ENCODE peak calls at places on chromosomes 6 and 20, in ten cellular contexts. D, Z, X, S, K, F, V, T, Y and M are unnamed samples.

GRCh38 chr20:45629496-45630100 is at the start of gene WFDC10A:
- DNase-seq in D (peak; percentile 78), Z (peak; percentile 33), X (no peak), S (no peak), K (peak; percentile 47), F (no peak), V (peak; percentile 28), T (peak; percentile 54), Y (no peak), M (peak; percentile 84)

GRCh38 chr20:19621072-19621471 is 137.0 kb upstream of the RIN2 start:
- DNase-seq in D (no peak), Z (no peak), X (no peak), S (no peak), K (no peak), F (no peak), V (no peak), T (no peak), Y (no peak), M (no peak)

GRCh38 chr6:100620085-100620484 is 155.4 kb upstream of the SIM1 start:
- DNase-seq in D (no peak), Z (no peak), X (no peak), S (no peak), K (peak; percentile 60), F (no peak), V (no peak), T (no peak), Y (no peak), M (no peak)

GRCh38 chr6:163709693-163710092 is 295.2 kb downstream of the QKI start:
- DNase-seq in D (no peak), Z (peak; percentile 42), X (no peak), S (no peak), K (no peak), F (no peak), V (no peak), T (no peak), Y (no peak), M (no peak)

GRCh38 chr6:28258877-28259777 is at the start of gene NKAPL:
- DNase-seq in D (no peak), Z (peak; percentile 92), X (no peak), S (peak; percentile 73), K (peak; percentile 83), F (peak; percentile 65), V (no peak), T (peak; percentile 73), Y (peak; percentile 94), M (no peak)

GRCh38 chr6:137240168-137240567 is 21.0 kb upstream of the IFNGR1 start:
- DNase-seq in D (no peak), Z (peak; percentile 43), X (no peak), S (no peak), K (peak; percentile 97), F (no peak), V (no peak), T (peak; percentile 59), Y (no peak), M (no peak)

GRCh38 chr20:52087471-52087870 is 104.1 kb downstream of the ZFP64 start:
- DNase-seq in D (no peak), Z (no peak), X (no peak), S (no peak), K (no peak), F (no peak), V (no peak), T (no peak), Y (no peak), M (no peak)

GRCh38 chr6:14824835-14825223 is 421.0 kb upstream of the JARID2 start:
- DNase-seq in D (no peak), Z (no peak), X (no peak), S (no peak), K (no peak), F (no peak), V (no peak), T (no peak), Y (no peak), M (no peak)

DNA sequence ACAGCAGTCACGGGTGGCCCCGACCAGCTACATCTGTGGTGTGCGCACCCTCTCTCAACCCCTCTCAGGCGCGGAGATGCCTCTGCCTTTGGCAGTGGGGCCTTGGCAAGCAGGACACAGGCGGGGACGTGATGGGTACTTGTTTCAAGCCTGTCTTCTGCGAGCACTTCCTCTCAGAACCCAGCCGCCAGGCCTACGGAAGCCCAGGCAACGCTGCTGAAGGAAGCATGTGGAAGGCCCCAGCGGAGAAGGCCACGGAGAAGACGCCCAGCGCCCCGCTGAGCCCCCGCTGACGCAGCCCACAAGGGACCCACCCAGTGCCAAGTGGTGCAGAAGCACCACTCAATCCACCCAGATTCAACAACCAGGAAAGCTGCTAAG is 13.0 kb downstream of the SERPINB6 start:
- DNase-seq in D (no peak), Z (peak; percentile 57), X (no peak), S (no peak), K (no peak), F (peak; percentile 52), V (no peak), T (peak; percentile 56), Y (no peak), M (no peak)
- H3K4me1 ChIP-seq in D (peaks cover 15% of the 10 kb centered on the region), Z (peaks cover 56% of the 10 kb centered on the region), X (peaks cover 13% of the 10 kb centered on the region), S (peaks cover 6% of the 10 kb centered on the region), K (peaks cover 24% of the 10 kb centered on the region), F (no peaks in the 10 kb centered on the region), V (no peaks in the 10 kb centered on the region), T (peaks cover 39% of the 10 kb centered on the region), Y (no peaks in the 10 kb centered on the region), M (peaks cover 35% of the 10 kb centered on the region)

GRCh38 chr6:53252177-53252692 is 96.5 kb downstream of the ELOVL5 start:
- DNase-seq in D (no peak), Z (no peak), X (no peak), S (no peak), K (no peak), F (no peak), V (no peak), T (no peak), Y (no peak), M (no peak)
- H3K4me3 ChIP-seq in D (no peak overlapping the region), Z (no peak overlapping the region), X (no peak overlapping the region), S (no peak overlapping the region), K (no peak overlapping the region), F (no peak overlapping the region), V (no peak overlapping the region), T (no peak overlapping the region), Y (no peak overlapping the region), M (no peak overlapping the region)

GRCh38 chr6:56168601-56169000 is 78.8 kb downstream of the COL21A1 start:
- DNase-seq in D (no peak), Z (no peak), X (no peak), S (no peak), K (no peak), F (no peak), V (no peak), T (no peak), Y (no peak), M (no peak)

GRCh38 chr6:56176741-56177140 is 70.6 kb downstream of the COL21A1 start:
- DNase-seq in D (no peak), Z (no peak), X (no peak), S (no peak), K (no peak), F (no peak), V (no peak), T (no peak), Y (no peak), M (no peak)

GRCh38 chr6:56173228-56173627 is 74.2 kb downstream of the COL21A1 start:
- DNase-seq in D (no peak), Z (no peak), X (no peak), S (no peak), K (no peak), F (no peak), V (no peak), T (no peak), Y (no peak), M (no peak)

GRCh38 chr6:56169366-56169765 is 78.0 kb downstream of the COL21A1 start:
- DNase-seq in D (no peak), Z (no peak), X (no peak), S (no peak), K (no peak), F (no peak), V (no peak), T (no peak), Y (no peak), M (no peak)

DNA sequence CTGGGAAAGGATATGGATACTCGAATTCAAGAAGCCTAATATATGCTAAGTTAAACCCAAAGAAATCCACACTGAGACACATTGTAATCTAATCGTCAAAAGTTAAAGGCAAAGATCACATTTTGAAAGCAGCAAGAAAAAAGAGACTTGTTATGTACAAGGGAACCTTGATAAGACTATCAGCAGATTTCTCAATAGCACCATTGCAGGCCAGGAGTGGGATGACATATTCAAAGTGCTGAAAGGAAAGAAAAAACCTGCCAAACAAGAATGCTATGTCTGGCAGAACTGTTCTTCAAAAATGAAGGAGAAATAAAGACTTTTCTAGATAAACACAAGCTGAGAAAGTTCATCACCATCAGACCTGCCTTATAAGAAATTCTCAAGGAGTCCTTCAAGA is 75.2 kb downstream of the COL21A1 start:
- DNase-seq in D (no peak), Z (no peak), X (no peak), S (no peak), K (no peak), F (no peak), V (no peak), T (no peak), Y (no peak), M (no peak)
- H3K9me3 ChIP-seq in D (peaks cover 23% of the 10 kb centered on the region), Z (no peaks in the 10 kb centered on the region), X (no peaks in the 10 kb centered on the region), S (no peaks in the 10 kb centered on the region), K (no peaks in the 10 kb centered on the region), F (peaks cover 11% of the 10 kb centered on the region), V (peaks cover 7% of the 10 kb centered on the region), T (peaks cover 8% of the 10 kb centered on the region), Y (no peaks in the 10 kb centered on the region), M (peaks cover 6% of the 10 kb centered on the region)

GRCh38 chr6:139144490-139145085 is 9.7 kb downstream of the HECA start:
- DNase-seq in D (no peak), Z (no peak), X (no peak), S (no peak), K (no peak), F (no peak), V (no peak), T (no peak), Y (no peak), M (no peak)

GRCh38 chr6:139147628-139148027 is 12.7 kb downstream of the HECA start:
- DNase-seq in D (no peak), Z (no peak), X (no peak), S (no peak), K (no peak), F (no peak), V (no peak), T (no peak), Y (no peak), M (no peak)

GRCh38 chr6:139148557-139149220 is 13.8 kb downstream of the HECA start:
- DNase-seq in D (no peak), Z (no peak), X (no peak), S (no peak), K (peak; percentile 69), F (no peak), V (no peak), T (no peak), Y (no peak), M (no peak)

GRCh38 chr6:139146317-139146726 is 11.4 kb downstream of the HECA start:
- DNase-seq in D (no peak), Z (no peak), X (no peak), S (no peak), K (no peak), F (no peak), V (no peak), T (no peak), Y (no peak), M (no peak)

DNA sequence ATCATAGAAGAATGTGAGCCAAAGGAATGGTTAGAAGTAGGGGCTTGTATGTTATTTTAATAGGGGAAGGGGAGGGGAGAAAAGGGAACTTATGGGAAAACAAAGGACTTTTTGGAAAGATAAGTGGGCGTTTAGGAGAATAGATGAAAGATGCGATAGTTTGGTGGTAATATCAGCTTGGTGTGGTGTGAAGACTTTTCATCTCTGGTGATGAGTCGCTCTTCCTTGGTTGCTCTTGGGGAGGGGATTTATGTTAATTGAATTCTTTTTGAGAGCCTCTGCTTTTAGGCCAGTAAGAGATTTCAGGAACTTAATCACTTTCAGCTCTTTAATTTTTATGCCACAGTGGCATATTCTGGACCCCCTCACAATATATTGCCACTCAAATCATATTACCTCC is 10.8 kb downstream of the HECA start:
- DNase-seq in D (no peak), Z (no peak), X (no peak), S (no peak), K (no peak), F (no peak), V (no peak), T (no peak), Y (no peak), M (no peak)
- H3K4me1 ChIP-seq in D (no peaks in the 10 kb centered on the region), Z (peaks cover 63% of the 10 kb centered on the region), X (no peaks in the 10 kb centered on the region), S (no peaks in the 10 kb centered on the region), K (peaks cover 6% of the 10 kb centered on the region), F (peaks cover 22% of the 10 kb centered on the region), V (peaks cover 7% of the 10 kb centered on the region), T (peaks cover 19% of the 10 kb centered on the region), Y (peaks cover 10% of the 10 kb centered on the region), M (peaks cover 29% of the 10 kb centered on the region)